ENCODE peak calls at places on chromosomes 5 and 9, in five cellular contexts. D is transverse colon, R is sigmoid colon, U is HL-60, S is stomach. A is an unnamed sample.

GRCh38 chr9:136673088-136673969 is 10.6 kb downstream of the EGFL7 start:
- DNase-seq in D (no peak), R (no peak), U (no peak), S (no peak), A (no peak)

GRCh38 chr9:134661791-134662142 is 20.2 kb downstream of the COL5A1 start:
- DNase-seq in D (peak; percentile 23), R (peak; percentile 93), U (no peak), S (no peak), A (no peak)

GRCh38 chr5:148759101-148759500 is 67.3 kb upstream of the ADRB2 start:
- DNase-seq in D (no peak), R (no peak), U (peak; percentile 70), S (no peak), A (no peak)

GRCh38 chr5:52859619-52860018 is 71.9 kb downstream of the ITGA1 start:
- DNase-seq in D (no peak), R (no peak), U (no peak), S (no peak), A (no peak)

GRCh38 chr5:66849803-66850202 is 253.6 kb downstream of the MAST4 start:
- DNase-seq in D (no peak), R (no peak), U (no peak), S (no peak), A (no peak)

GRCh38 chr9:118558891-118559290 is 810.3 kb downstream of the BRINP1 start:
- DNase-seq in D (no peak), R (no peak), U (no peak), S (no peak), A (no peak)

GRCh38 chr9:94847486-94847885 is 121.0 kb downstream of the AOPEP start:
- DNase-seq in D (no peak), R (no peak), U (no peak), S (no peak), A (no peak)

GRCh38 chr5:67679184-67679855 is 482.7 kb upstream of the CD180 start:
- DNase-seq in D (no peak), R (no peak), U (no peak), S (no peak), A (no peak)

GRCh38 chr9:134688661-134689319 is 47.2 kb downstream of the COL5A1 start:
- DNase-seq in D (no peak), R (peak; percentile 64), U (no peak), S (no peak), A (no peak)

GRCh38 chr9:96082516-96083232 is 207.2 kb downstream of the ERCC6L2 start:
- DNase-seq in D (no peak), R (no peak), U (no peak), S (no peak), A (no peak)

GRCh38 chr5:54295658-54296276 is 14.6 kb downstream of the ARL15 start:
- DNase-seq in D (no peak), R (no peak), U (no peak), S (no peak), A (no peak)

GRCh38 chr9:95726756-95727155 is 148.7 kb upstream of the ERCC6L2 start:
- DNase-seq in D (no peak), R (no peak), U (peak; percentile 8), S (no peak), A (no peak)

GRCh38 chr9:27768781-27769180 is 195.5 kb upstream of the C9orf72 start:
- DNase-seq in D (no peak), R (no peak), U (no peak), S (no peak), A (no peak)

GRCh38 chr5:176359658-176360057 is 1.9 kb downstream of the KIAA1191 start:
- DNase-seq in D (no peak), R (no peak), U (no peak), S (no peak), A (no peak)

GRCh38 chr9:126906086-126906485 is 8.5 kb upstream of the RALGPS1 start:
- DNase-seq in D (no peak), R (no peak), U (no peak), S (no peak), A (no peak)

GRCh38 chr5:78543916-78544315 is 104.7 kb downstream of the LHFPL2 start:
- DNase-seq in D (no peak), R (peak; percentile 43), U (no peak), S (no peak), A (no peak)
- H3K4me3 ChIP-seq in D (no peak overlapping the region), R (no peak overlapping the region), U (no peak overlapping the region), S (no peak overlapping the region), A (no peak overlapping the region)

GRCh38 chr5:172840778-172841154 is 6.7 kb downstream of the ERGIC1 start:
- DNase-seq in D (no peak), R (no peak), U (no peak), S (no peak), A (no peak)

GRCh38 chr5:172839669-172840068 is 5.6 kb downstream of the ERGIC1 start:
- DNase-seq in D (no peak), R (no peak), U (no peak), S (peak; percentile 60), A (no peak)

GRCh38 chr5:172840077-172840777 is 6.2 kb downstream of the ERGIC1 start:
- DNase-seq in D (no peak), R (no peak), U (no peak), S (no peak), A (no peak)

GRCh38 chr5:172837640-172838039 is 3.6 kb downstream of the ERGIC1 start:
- DNase-seq in D (peak; percentile 94), R (peak; percentile 90), U (no peak), S (peak; percentile 97), A (no peak)

DNA sequence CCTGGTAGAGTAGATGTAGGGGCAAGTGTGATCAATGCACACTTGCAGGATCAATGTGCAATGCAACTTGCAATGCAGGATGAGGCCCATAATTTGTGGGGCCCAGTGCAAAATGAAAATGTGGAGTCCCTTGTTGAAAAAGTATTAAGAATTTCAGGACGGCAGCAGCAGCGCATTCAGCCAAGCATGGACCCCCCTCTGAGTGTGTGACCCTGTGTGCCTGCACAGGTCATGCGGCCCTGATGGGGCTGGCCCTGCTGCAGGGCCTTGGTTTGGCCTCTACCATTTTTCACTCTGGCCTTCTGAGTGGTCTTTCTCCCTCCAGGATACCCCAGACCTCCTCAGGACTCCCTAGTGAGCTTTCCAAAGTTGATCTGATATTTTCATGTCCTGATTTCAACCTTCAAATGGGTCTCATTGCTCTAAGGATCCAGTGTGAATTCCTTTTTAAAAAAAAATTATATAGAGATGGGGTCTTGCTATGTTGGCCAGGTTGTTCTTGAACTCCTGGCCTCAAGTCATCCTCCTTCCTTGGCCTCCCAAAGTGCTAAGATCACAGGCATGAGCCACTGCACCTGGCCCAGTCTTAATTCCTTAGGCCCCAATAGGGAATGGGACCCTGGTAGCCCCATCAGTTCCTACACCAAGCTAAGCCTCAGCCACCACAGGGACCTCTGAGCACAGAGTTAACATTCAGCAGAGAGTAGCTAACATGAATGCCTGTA is 4.3 kb downstream of the ERGIC1 start:
- DNase-seq in D (no peak), R (no peak), U (no peak), S (no peak), A (no peak)
- TF ChIP-seq POLR2AphosphoS5 in D (no peak), R (no peak), U (no peak), S (no peak), A (no peak)

GRCh38 chr5:58294598-58295298 is 165.1 kb downstream of the PLK2 start:
- DNase-seq in D (no peak), R (no peak), U (no peak), S (no peak), A (no peak)

GRCh38 chr5:58299266-58299665 is 160.6 kb downstream of the PLK2 start:
- DNase-seq in D (no peak), R (no peak), U (no peak), S (no peak), A (no peak)

GRCh38 chr5:58300346-58300745 is 159.5 kb downstream of the PLK2 start:
- DNase-seq in D (no peak), R (no peak), U (no peak), S (no peak), A (no peak)
- TF ChIP-seq CTCF in D (no peak), R (no peak), U (no peak), S (no peak), A (no peak)

DNA sequence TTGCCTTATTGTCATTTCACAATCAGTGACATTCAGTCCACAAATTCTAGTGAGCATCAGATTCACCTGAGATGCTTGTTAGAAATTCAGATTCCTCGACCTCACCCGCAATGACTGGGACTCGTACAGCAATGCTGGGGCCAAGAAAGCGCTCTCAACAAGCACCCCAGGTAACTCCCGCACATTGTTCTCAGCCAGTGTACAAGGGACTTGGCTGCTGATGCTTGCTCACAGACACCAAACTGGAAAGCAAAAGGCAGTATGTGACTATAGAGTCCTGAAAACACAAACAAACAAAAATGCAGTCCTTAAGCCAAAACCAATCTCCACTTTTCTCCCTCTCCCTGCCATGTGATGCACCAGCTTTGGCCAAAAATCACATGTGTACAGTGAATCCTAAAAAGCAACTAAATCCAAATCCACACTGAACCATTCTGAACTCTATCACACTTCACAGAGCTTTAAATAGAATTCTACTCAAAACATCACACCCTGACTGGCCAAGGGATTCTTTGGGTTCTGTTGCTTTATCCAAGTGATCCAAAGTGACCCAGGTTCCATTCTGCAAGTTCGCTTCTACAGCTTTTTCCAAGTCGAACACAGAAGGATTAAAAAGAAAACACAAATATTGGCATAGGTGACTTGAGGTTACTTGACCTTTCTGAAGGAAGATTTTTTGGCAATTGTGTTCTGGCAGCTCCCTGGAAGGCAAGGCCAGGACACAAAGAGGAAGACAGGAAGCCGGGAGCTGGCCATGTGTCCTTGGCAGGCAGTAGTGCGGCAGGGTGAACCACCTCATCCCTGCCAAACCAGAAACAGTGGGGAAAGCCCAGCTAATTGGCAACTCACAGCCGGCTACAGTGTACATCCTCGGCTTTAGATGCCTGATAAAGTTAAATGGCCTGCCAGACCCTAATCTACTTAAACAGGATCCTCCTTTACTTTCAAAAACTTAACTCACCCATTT is 115.1 kb downstream of the NFIB start:
- DNase-seq in D (peak; percentile 41), R (peak; percentile 86), U (no peak), S (peak; percentile 60), A (no peak)
- H3K4me3 ChIP-seq in D (no peak overlapping the region), R (no peak overlapping the region), U (no peak overlapping the region), S (no peak overlapping the region), A (peak overlapping the region; percentile 12)

A was measured in vagina.